ENCODE peak calls at places on chromosomes 2 and 18, in five cellular contexts. V is adrenal gland, Z is WERI-Rb-1, E is astrocyte of the spinal cord, C is fibroblast of lung. S is an unnamed sample.

GRCh38 chr2:12990523-12990922 is 273.8 kb downstream of the TRIB2 start:
- DNase-seq in Z (no peak), C (no peak), E (no peak), V (no peak), S (no peak)

GRCh38 chr18:61901334-61901986 is 8.7 kb upstream of the RNF152 start:
- DNase-seq in E (peak; percentile 54), V (peak; percentile 54), C (peak; percentile 48), Z (peak; percentile 82), S (no peak)

GRCh38 chr2:150699208-150699607 is 211.7 kb upstream of the RND3 start:
- DNase-seq in V (no peak), C (no peak), Z (no peak), E (no peak), S (no peak)

GRCh38 chr2:176018708-176019107 is 16.6 kb upstream of the LNPK start:
- DNase-seq in Z (no peak), V (no peak), C (peak; percentile 5), E (no peak), S (no peak)

GRCh38 chr2:221377061-221377460 is 195.0 kb downstream of the EPHA4 start:
- DNase-seq in C (no peak), V (no peak), Z (no peak), E (no peak), S (no peak)

GRCh38 chr2:41482659-41483058 is 565.2 kb upstream of the PKDCC start:
- DNase-seq in V (no peak), C (no peak), E (no peak), Z (no peak), S (no peak)

GRCh38 chr2:177212895-177213856 is 582 bp downstream of the HNRNPA3 start:
- DNase-seq in C (peak; percentile 89), Z (peak; percentile 94), V (peak; percentile 97), E (peak; percentile 90), S (peak; percentile 93)

GRCh38 chr2:64203131-64204005 is 59.1 kb upstream of the PELI1 start:
- DNase-seq in E (peak; percentile 55), C (peak; percentile 71), V (no peak), Z (peak; percentile 32), S (no peak)

GRCh38 chr18:63881851-63882250 is 5.7 kb upstream of the SERPINB2 start:
- DNase-seq in V (no peak), C (peak; percentile 47), Z (no peak), E (peak; percentile 10), S (no peak)

GRCh38 chr2:85589982-85590791 is 5.4 kb upstream of the RNF181 start:
- DNase-seq in E (peak; percentile 98), Z (no peak), V (peak; percentile 54), C (peak; percentile 100), S (no peak)

GRCh38 chr2:225452677-225453076 is 53.2 kb downstream of the NYAP2 start:
- DNase-seq in Z (no peak), C (peak; percentile 69), V (no peak), E (peak; percentile 16), S (no peak)

GRCh38 chr2:240220371-240220770 is 79.9 kb upstream of the OTOS start:
- DNase-seq in E (no peak), Z (no peak), V (no peak), C (peak; percentile 78), S (no peak)

GRCh38 chr18:60549338-60549960 is 176.9 kb upstream of the MC4R start:
- DNase-seq in V (no peak), C (peak; percentile 70), Z (peak; percentile 40), E (peak; percentile 85), S (no peak)

GRCh38 chr2:238913931-238914647 is 66.2 kb downstream of the TWIST2 start:
- DNase-seq in E (no peak), C (no peak), V (no peak), Z (no peak), S (no peak)

GRCh38 chr2:6776125-6776524 is 89.6 kb downstream of the CMPK2 start:
- DNase-seq in E (no peak), V (no peak), C (no peak), Z (no peak), S (no peak)

GRCh38 chr2:68908392-68908970 is 37.3 kb upstream of the BMP10 start:
- DNase-seq in Z (no peak), C (peak; percentile 96), V (peak; percentile 91), E (peak; percentile 90), S (peak; percentile 76)

GRCh38 chr2:71944183-71944550 is 203.5 kb downstream of the CYP26B1 start:
- DNase-seq in Z (peak; percentile 4), E (no peak), V (no peak), C (no peak), S (no peak)

GRCh38 chr2:28175028-28175427 is 217.6 kb upstream of the FOSL2 start:
- DNase-seq in Z (peak; percentile 52), C (no peak), E (no peak), V (no peak), S (no peak)
- TF ChIP-seq CTCF in Z (peak; percentile 60), C (no peak), E (no peak), V (peak; percentile 12), S (no peak)

DNA sequence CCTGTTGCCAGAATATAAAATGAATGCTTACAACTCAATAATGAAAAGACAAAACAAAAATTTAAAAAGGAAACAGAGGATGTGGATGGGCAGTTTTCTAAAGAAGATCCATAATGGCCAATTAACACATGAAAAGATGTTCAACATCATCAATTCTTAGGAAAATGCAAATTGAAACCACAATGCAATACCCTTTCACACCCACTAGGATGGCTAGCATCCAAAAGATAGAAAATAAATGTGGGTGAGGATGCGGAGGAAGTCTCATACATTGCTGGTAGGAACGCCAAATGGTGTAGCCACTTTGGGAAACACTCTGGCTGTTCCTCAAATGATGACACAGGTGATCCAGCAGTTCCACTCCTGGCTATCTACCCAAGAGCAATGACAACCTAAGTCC is 130.5 kb downstream of the TNS1 start:
- DNase-seq in C (no peak), E (no peak), Z (no peak), V (no peak), S (no peak)
- TF ChIP-seq CTCF in C (no peak), E (peak; percentile 8), Z (no peak), V (peak; percentile 26), S (no peak)

DNA sequence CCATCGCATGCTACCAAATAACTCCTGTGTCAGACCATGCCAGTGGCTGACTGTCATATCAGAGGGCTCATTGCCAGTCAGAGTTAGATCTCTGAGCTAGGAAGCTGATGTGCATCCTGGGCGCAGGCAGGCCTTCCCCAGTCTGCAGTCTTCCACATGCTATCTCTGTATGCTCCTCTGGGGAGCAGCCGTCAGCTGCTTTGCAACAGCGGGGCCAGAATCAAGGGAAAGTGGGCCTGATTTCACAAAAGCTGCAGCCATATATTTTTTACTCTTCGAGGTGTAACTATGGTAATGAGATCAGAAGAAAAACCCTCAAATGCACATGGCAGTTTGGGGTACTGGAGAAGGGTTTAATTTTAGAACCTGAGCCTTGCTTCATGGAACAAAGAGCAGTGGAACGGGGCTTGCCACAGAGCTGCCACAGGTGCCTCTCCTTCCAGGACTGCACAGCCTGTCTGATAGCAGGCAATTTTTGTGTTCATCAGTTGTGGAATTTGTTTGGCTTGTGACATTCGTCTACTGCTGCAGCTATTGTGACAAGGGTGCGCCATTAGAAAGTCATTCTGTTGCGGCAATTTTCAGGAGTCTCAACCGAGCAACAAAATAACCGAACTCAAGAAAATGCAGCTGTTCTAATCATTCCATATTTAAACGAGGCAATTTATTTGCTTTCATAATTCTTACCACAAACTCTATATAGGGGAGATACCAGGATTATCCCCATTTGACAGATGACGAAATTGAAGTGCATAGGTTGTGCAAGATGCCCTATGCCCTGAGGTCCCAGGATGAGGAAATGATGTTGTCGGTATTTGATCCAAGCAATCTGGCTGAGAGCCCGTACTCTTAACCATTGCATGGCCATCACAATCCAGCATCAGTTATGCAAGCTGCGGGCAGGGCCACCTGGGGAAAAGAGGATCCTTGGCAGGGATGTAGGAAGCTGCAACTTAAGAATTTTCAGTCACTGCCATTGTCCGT is 109.6 kb upstream of the CYRIA start:
- DNase-seq in Z (peak; percentile 79), E (peak; percentile 31), C (peak; percentile 17), V (no peak), S (no peak)
- TF ChIP-seq CTCF in Z (peak; percentile 89), E (peak; percentile 39), C (no peak), V (peak; percentile 22), S (no peak)

DNA sequence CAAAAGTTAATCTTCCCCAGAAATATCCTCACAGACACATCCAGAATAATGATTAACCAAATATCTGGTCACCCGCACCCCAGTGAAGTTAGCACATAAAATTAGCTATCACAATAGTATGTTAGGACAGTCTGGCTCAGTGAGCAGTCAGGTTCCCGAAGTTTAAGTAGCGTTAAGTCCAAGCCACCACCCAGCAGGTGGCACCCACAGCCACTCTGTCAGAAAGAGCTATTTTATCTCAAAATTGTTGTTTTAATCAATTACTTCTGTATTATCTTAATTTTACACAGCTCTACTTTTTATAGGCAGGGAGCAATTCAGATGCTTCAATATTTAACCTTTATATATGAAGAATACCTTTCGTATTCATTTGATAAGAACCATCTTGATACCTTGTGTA is 537.5 kb downstream of the MBD2 start:
- DNase-seq in Z (no peak), E (no peak), C (no peak), V (no peak), S (no peak)
- TF ChIP-seq CTCF in Z (no peak), E (no peak), C (no peak), V (no peak), S (no peak)

GRCh38 chr2:217876253-217876570 is 126.6 kb downstream of the TNS1 start:
- DNase-seq in V (no peak), C (no peak), E (no peak), Z (no peak), S (no peak)

GRCh38 chr2:217870528-217871011 is 132.2 kb downstream of the TNS1 start:
- DNase-seq in C (no peak), E (no peak), Z (no peak), V (no peak), S (no peak)

GRCh38 chr2:217875556-217876252 is 127.1 kb downstream of the TNS1 start:
- DNase-seq in Z (no peak), C (no peak), V (no peak), E (no peak), S (no peak)

GRCh38 chr2:217875138-217875537 is 127.7 kb downstream of the TNS1 start:
- DNase-seq in Z (no peak), V (no peak), C (no peak), E (no peak), S (no peak)

DNA sequence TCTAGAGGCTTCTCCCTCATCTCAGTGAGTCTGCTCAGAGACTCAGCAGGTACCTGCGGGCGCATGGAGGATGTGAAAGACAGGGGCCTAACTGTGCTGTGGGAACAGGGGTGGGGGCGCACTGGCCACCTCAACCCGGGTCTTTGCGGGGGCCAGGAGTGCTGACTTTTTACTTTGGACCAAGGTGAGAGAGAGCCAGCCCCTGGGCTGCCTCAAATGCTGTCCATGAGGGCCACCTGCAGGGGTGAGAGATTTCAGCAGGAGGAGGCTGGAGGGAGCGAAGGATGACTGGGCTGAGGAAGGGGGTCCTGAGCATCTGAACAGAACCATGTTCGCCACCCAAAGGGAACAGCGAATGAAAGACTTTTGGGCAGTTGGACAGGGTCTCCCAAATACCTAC is 129.4 kb downstream of the TNS1 start:
- DNase-seq in V (no peak), E (no peak), C (no peak), Z (no peak), S (no peak)
- TF ChIP-seq CTCF in V (no peak), E (no peak), C (no peak), Z (peak; percentile 22), S (no peak)

DNA sequence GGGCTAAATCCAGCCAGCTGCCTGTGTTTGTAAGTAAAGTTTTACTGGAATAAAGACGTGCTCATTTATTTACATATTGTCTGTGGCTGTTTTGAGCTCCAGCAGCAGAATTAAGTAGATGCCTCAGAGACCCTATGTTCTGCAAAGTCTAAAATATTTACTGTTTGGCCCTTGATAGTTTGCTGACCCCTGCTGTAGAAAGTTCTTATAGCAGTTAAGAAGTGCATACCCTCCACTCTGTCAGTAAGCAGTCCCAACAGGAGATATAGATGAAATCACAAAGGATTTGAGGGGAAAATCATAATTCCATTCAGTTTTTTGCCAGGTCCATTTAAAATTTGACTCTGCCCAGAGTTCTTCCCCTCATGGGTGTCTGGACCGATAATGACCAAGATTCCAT is 50.1 kb upstream of the ITM2C start:
- DNase-seq in E (peak; percentile 38), Z (no peak), V (no peak), C (no peak), S (no peak)
- TF ChIP-seq CTCF in E (peak; percentile 56), Z (peak; percentile 11), V (peak; percentile 11), C (peak; percentile 59), S (peak; percentile 36)

S was measured in CD14-positive monocyte.